ENCODE peak calls at places on chromosomes 7 and 10, in eight cellular contexts. H, T, N, R, L, Q, F and J are unnamed samples.
A peak's percentile ranks its signal among the peaks of the same experiment; 100 is the strongest.

GRCh38 chr10:22620140-22620857 is 94.1 kb downstream of the PIP4K2A start:
- DNase-seq in F (peak; percentile 98), R (peak; percentile 96), T (no peak), Q (no peak), N (no peak), H (peak; percentile 44), L (peak; percentile 98), J (peak; percentile 54)

GRCh38 chr10:122286872-122287271 is 15.8 kb downstream of the BTBD16 start:
- DNase-seq in H (no peak), N (no peak), Q (no peak), F (peak; percentile 86), L (peak; percentile 91), R (peak; percentile 53), T (no peak), J (no peak)

GRCh38 chr7:137810248-137810647 is 36.5 kb downstream of the DGKI start:
- DNase-seq in Q (no peak), F (no peak), H (no peak), T (no peak), L (no peak), R (no peak), N (no peak), J (no peak)

GRCh38 chr7:74078461-74078860 is 5.1 kb upstream of the LIMK1 start:
- DNase-seq in R (no peak), Q (no peak), T (no peak), L (no peak), H (no peak), F (no peak), N (no peak), J (no peak)

GRCh38 chr10:45464958-45465567 is 91.0 kb downstream of the ALOX5 start:
- DNase-seq in H (peak; percentile 88), R (peak; percentile 84), T (peak; percentile 69), F (peak; percentile 47), L (peak; percentile 83), Q (peak; percentile 72), N (peak; percentile 58), J (peak; percentile 56)

GRCh38 chr7:30175171-30175570 is 40.4 kb downstream of the MTURN start:
- DNase-seq in T (no peak), N (no peak), R (peak; percentile 38), F (no peak), L (no peak), Q (no peak), H (no peak), J (no peak)

GRCh38 chr7:27173412-27174076 is 576 bp downstream of the HOXA10 start:
- DNase-seq in H (peak; percentile 54), Q (no peak), T (no peak), F (no peak), L (peak; percentile 74), R (no peak), N (no peak), J (peak; percentile 45)

GRCh38 chr10:132710746-132711617 is 75.0 kb downstream of the NKX6-2 start:
- DNase-seq in H (no peak), T (no peak), F (no peak), N (no peak), R (no peak), Q (no peak), L (no peak), J (no peak)

GRCh38 chr7:17184805-17185689 is 113.4 kb upstream of the AHR start:
- DNase-seq in N (no peak), H (no peak), R (no peak), L (peak; percentile 76), T (no peak), Q (no peak), F (peak; percentile 36), J (no peak)

GRCh38 chr7:92368741-92369140 is 78.5 kb upstream of the GATAD1 start:
- DNase-seq in T (no peak), H (no peak), N (no peak), Q (no peak), L (no peak), F (no peak), R (no peak), J (no peak)

GRCh38 chr10:23917251-23917908 is 291.6 kb upstream of the KIAA1217 start:
- DNase-seq in H (no peak), Q (no peak), R (peak; percentile 3), N (no peak), L (no peak), F (no peak), T (no peak), J (no peak)

GRCh38 chr10:61903184-61903990 is 1.9 kb downstream of the ARID5B start:
- DNase-seq in H (peak; percentile 78), F (peak; percentile 79), N (peak; percentile 59), L (peak; percentile 66), T (peak; percentile 78), R (peak; percentile 74), Q (peak; percentile 46), J (peak; percentile 58)

GRCh38 chr7:55339033-55339995 is 25.8 kb upstream of the LANCL2 start:
- DNase-seq in F (no peak), L (no peak), N (no peak), H (no peak), Q (no peak), R (no peak), T (no peak), J (no peak)

GRCh38 chr10:47326927-47327330 is 4.7 kb downstream of the GDF2 start:
- DNase-seq in R (no peak), L (no peak), N (no peak), T (no peak), F (no peak), Q (no peak), H (no peak), J (no peak)

GRCh38 chr10:3287566-3288445 is 115.2 kb upstream of the PITRM1 start:
- DNase-seq in T (no peak), H (no peak), L (no peak), Q (no peak), F (no peak), R (no peak), N (no peak), J (no peak)

GRCh38 chr7:24728503-24729364 is 28.5 kb downstream of the GSDME start:
- DNase-seq in F (peak; percentile 63), R (peak; percentile 63), N (no peak), H (no peak), Q (no peak), T (no peak), L (peak; percentile 65), J (peak; percentile 62)

GRCh38 chr7:23680417-23681405 is 712 bp downstream of the FAM221A start:
- DNase-seq in R (peak; percentile 68), Q (peak; percentile 18), T (peak; percentile 55), N (peak; percentile 27), H (peak; percentile 90), L (peak; percentile 73), F (peak; percentile 60), J (peak; percentile 54)

GRCh38 chr7:101436857-101437576 is 74.3 kb downstream of the COL26A1 start:
- DNase-seq in T (no peak), R (no peak), F (no peak), L (no peak), N (no peak), Q (no peak), H (peak; percentile 62), J (no peak)

GRCh38 chr10:13815766-13816165 is 229.0 kb downstream of the PRPF18 start:
- DNase-seq in H (no peak), Q (no peak), F (peak; percentile 85), N (no peak), L (peak; percentile 61), R (no peak), T (no peak), J (no peak)

GRCh38 chr7:86534641-86535040 is 109.1 kb upstream of the GRM3 start:
- DNase-seq in N (no peak), L (no peak), H (no peak), T (no peak), F (no peak), R (no peak), Q (no peak), J (no peak)

GRCh38 chr7:66602159-66602558 is 26.5 kb upstream of the KCTD7 start:
- DNase-seq in N (no peak), H (no peak), Q (no peak), L (no peak), F (no peak), T (no peak), R (no peak), J (no peak)

GRCh38 chr10:63115732-63116383 is 17.3 kb upstream of the NRBF2 start:
- DNase-seq in L (peak; percentile 95), Q (no peak), H (no peak), F (peak; percentile 95), T (no peak), R (peak; percentile 98), N (no peak), J (peak; percentile 90)

GRCh38 chr10:59575269-59575668 is 134.4 kb downstream of the SLC16A9 start:
- DNase-seq in L (no peak), R (no peak), N (no peak), T (no peak), Q (no peak), F (no peak), H (no peak), J (no peak)

GRCh38 chr7:68967598-68967997 is 630.7 kb upstream of the AUTS2 start:
- DNase-seq in N (no peak), H (no peak), L (no peak), F (no peak), R (no peak), Q (no peak), T (no peak), J (no peak)
- H3K9me3 ChIP-seq in N (no peaks in the 10 kb centered on the region), H (no peaks in the 10 kb centered on the region), L (no peaks in the 10 kb centered on the region), F (no peaks in the 10 kb centered on the region), R (no peaks in the 10 kb centered on the region), Q (peaks cover 3% of the 10 kb centered on the region), T (no peaks in the 10 kb centered on the region), J (no peaks in the 10 kb centered on the region)

GRCh38 chr10:10256860-10257259 is 760.8 kb upstream of the CELF2 start:
- DNase-seq in F (no peak), Q (no peak), L (no peak), N (no peak), H (no peak), R (no peak), T (no peak), J (no peak)
- H3K9me3 ChIP-seq in F (no peaks in the 10 kb centered on the region), Q (no peaks in the 10 kb centered on the region), L (no peaks in the 10 kb centered on the region), N (no peaks in the 10 kb centered on the region), H (no peaks in the 10 kb centered on the region), R (no peaks in the 10 kb centered on the region), T (no peaks in the 10 kb centered on the region), J (no peaks in the 10 kb centered on the region)

GRCh38 chr10:95392711-95393164 is 101.9 kb upstream of the PDLIM1 start:
- DNase-seq in Q (no peak), T (no peak), N (no peak), H (no peak), R (no peak), F (no peak), L (no peak), J (no peak)
- H3K9me3 ChIP-seq in Q (no peaks in the 10 kb centered on the region), T (no peaks in the 10 kb centered on the region), N (no peaks in the 10 kb centered on the region), H (no peaks in the 10 kb centered on the region), R (no peaks in the 10 kb centered on the region), F (no peaks in the 10 kb centered on the region), L (no peaks in the 10 kb centered on the region), J (no peaks in the 10 kb centered on the region)

GRCh38 chr7:90791596-90791995 is 195.5 kb downstream of the CDK14 start:
- DNase-seq in Q (no peak), F (no peak), T (no peak), L (no peak), H (no peak), N (no peak), R (no peak), J (no peak)

GRCh38 chr7:90792301-90792700 is 196.2 kb downstream of the CDK14 start:
- DNase-seq in L (no peak), R (no peak), H (no peak), N (no peak), F (no peak), Q (no peak), T (no peak), J (no peak)

DNA sequence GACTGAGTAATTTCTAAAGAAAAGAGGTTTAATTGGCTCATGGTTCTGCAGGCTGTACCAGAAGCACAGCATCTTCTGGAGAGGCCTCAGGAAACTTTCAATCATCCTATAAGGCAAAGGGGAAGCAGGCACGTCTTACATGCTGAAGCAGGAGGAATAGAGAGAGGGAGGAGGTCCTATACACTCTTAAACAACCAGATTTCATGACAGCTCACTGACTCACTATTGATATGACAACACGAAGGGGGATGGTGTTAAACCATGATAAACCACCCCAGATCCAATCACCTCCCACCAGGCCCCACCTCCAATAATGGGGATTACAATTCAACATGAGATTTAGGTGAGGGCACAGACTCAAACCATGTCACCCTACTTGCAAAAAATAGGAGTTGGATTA is 201.5 kb downstream of the CDK14 start:
- DNase-seq in H (no peak), R (no peak), F (peak; percentile 53), Q (no peak), N (no peak), T (no peak), L (peak; percentile 17), J (no peak)
- H3K9me3 ChIP-seq in H (peaks cover 8% of the 10 kb centered on the region), R (no peaks in the 10 kb centered on the region), F (no peaks in the 10 kb centered on the region), Q (no peaks in the 10 kb centered on the region), N (no peaks in the 10 kb centered on the region), T (no peaks in the 10 kb centered on the region), L (no peaks in the 10 kb centered on the region), J (no peaks in the 10 kb centered on the region)